ENCODE peak calls at places on chromosomes 11 and 22, in six cellular contexts. One of them, this sample, is unnamed.

GRCh38 chr22:39368402-39368801 is 18.6 kb downstream of the SYNGR1 start:
- DNase-seq in HCT116: no peak
- DNase-seq in GM23338: no peak
- DNase-seq in fibroblast of lung: no peak
- DNase-seq in hepatocyte: no peak
- DNase-seq in H1: no peak
- DNase-seq in this sample: no peak

GRCh38 chr11:44564198-44564597 is 1.3 kb upstream of the CD82 start:
- DNase-seq in HCT116: no peak
- DNase-seq in GM23338: no peak
- DNase-seq in fibroblast of lung: no peak
- DNase-seq in hepatocyte: peak; percentile 42
- DNase-seq in H1: no peak
- DNase-seq in this sample: no peak

GRCh38 chr11:88569342-88569741 is 231.8 kb upstream of the CTSC start:
- DNase-seq in HCT116: no peak
- DNase-seq in GM23338: no peak
- DNase-seq in fibroblast of lung: no peak
- DNase-seq in hepatocyte: no peak
- DNase-seq in H1: no peak
- DNase-seq in this sample: no peak

GRCh38 chr22:43812890-43813289 is 785 bp upstream of the EFCAB6 start:
- DNase-seq in HCT116: no peak
- DNase-seq in GM23338: no peak
- DNase-seq in fibroblast of lung: no peak
- DNase-seq in hepatocyte: no peak
- DNase-seq in H1: no peak
- DNase-seq in this sample: no peak

GRCh38 chr11:29300441-29300840 is 716.4 kb downstream of the KCNA4 start:
- DNase-seq in HCT116: no peak
- DNase-seq in GM23338: peak; percentile 37
- DNase-seq in fibroblast of lung: peak; percentile 30
- DNase-seq in hepatocyte: no peak
- DNase-seq in H1: no peak
- DNase-seq in this sample: no peak

GRCh38 chr11:42462558-42463310 is 849.1 kb upstream of the API5 start:
- DNase-seq in HCT116: no peak
- DNase-seq in GM23338: no peak
- DNase-seq in fibroblast of lung: no peak
- DNase-seq in hepatocyte: no peak
- DNase-seq in H1: no peak
- DNase-seq in this sample: no peak

GRCh38 chr11:68038718-68039525 is at the start of gene TCIRG1:
- DNase-seq in HCT116: peak; percentile 49
- DNase-seq in GM23338: peak; percentile 83
- DNase-seq in fibroblast of lung: peak; percentile 78
- DNase-seq in hepatocyte: peak; percentile 88
- DNase-seq in H1: peak; percentile 77
- DNase-seq in this sample: peak; percentile 80

GRCh38 chr11:60974726-60975125 is 3.2 kb downstream of the CD6 start:
- DNase-seq in HCT116: no peak
- DNase-seq in GM23338: no peak
- DNase-seq in fibroblast of lung: no peak
- DNase-seq in hepatocyte: no peak
- DNase-seq in H1: no peak
- DNase-seq in this sample: no peak

GRCh38 chr11:3737386-3737933 is 59.9 kb downstream of the NUP98 start:
- DNase-seq in HCT116: no peak
- DNase-seq in GM23338: no peak
- DNase-seq in fibroblast of lung: no peak
- DNase-seq in hepatocyte: no peak
- DNase-seq in H1: no peak
- DNase-seq in this sample: no peak

GRCh38 chr22:38272373-38273134 is at the start of gene TMEM184B:
- DNase-seq in HCT116: peak; percentile 18
- DNase-seq in GM23338: peak; percentile 82
- DNase-seq in fibroblast of lung: peak; percentile 66
- DNase-seq in hepatocyte: peak; percentile 93
- DNase-seq in H1: peak; percentile 88
- DNase-seq in this sample: peak; percentile 86

GRCh38 chr11:116576523-116576922 is 196.3 kb downstream of the BUD13 start:
- DNase-seq in HCT116: no peak
- DNase-seq in GM23338: no peak
- DNase-seq in fibroblast of lung: no peak
- DNase-seq in hepatocyte: no peak
- DNase-seq in H1: no peak
- DNase-seq in this sample: no peak

GRCh38 chr11:10050561-10050960 is 243.5 kb downstream of the SBF2 start:
- DNase-seq in HCT116: no peak
- DNase-seq in GM23338: no peak
- DNase-seq in fibroblast of lung: no peak
- DNase-seq in hepatocyte: peak; percentile 21
- DNase-seq in H1: no peak
- DNase-seq in this sample: peak; percentile 82

GRCh38 chr11:74019860-74020259 is 11.0 kb upstream of the UCP3 start:
- DNase-seq in HCT116: no peak
- DNase-seq in GM23338: no peak
- DNase-seq in fibroblast of lung: no peak
- DNase-seq in hepatocyte: no peak
- DNase-seq in H1: no peak
- DNase-seq in this sample: no peak

GRCh38 chr22:49866134-49866533 is 12.5 kb downstream of the ZBED4 start:
- DNase-seq in HCT116: no peak
- DNase-seq in GM23338: no peak
- DNase-seq in fibroblast of lung: no peak
- DNase-seq in hepatocyte: no peak
- DNase-seq in H1: no peak
- DNase-seq in this sample: no peak

GRCh38 chr11:102940714-102941588 is 14.6 kb downstream of the MMP13 start:
- DNase-seq in HCT116: peak; percentile 70
- DNase-seq in GM23338: peak; percentile 93
- DNase-seq in fibroblast of lung: peak; percentile 76
- DNase-seq in hepatocyte: peak; percentile 84
- DNase-seq in H1: no peak
- DNase-seq in this sample: peak; percentile 43

GRCh38 chr22:25475554-25476022 is 88.9 kb upstream of the GRK3 start:
- DNase-seq in HCT116: no peak
- DNase-seq in GM23338: peak; percentile 27
- DNase-seq in fibroblast of lung: peak; percentile 48
- DNase-seq in hepatocyte: peak; percentile 58
- DNase-seq in H1: no peak
- DNase-seq in this sample: no peak

GRCh38 chr11:95338430-95338991 is 107.5 kb upstream of the SESN3 start:
- DNase-seq in HCT116: no peak
- DNase-seq in GM23338: peak; percentile 51
- DNase-seq in fibroblast of lung: peak; percentile 91
- DNase-seq in hepatocyte: peak; percentile 91
- DNase-seq in H1: peak; percentile 55
- DNase-seq in this sample: no peak

DNA sequence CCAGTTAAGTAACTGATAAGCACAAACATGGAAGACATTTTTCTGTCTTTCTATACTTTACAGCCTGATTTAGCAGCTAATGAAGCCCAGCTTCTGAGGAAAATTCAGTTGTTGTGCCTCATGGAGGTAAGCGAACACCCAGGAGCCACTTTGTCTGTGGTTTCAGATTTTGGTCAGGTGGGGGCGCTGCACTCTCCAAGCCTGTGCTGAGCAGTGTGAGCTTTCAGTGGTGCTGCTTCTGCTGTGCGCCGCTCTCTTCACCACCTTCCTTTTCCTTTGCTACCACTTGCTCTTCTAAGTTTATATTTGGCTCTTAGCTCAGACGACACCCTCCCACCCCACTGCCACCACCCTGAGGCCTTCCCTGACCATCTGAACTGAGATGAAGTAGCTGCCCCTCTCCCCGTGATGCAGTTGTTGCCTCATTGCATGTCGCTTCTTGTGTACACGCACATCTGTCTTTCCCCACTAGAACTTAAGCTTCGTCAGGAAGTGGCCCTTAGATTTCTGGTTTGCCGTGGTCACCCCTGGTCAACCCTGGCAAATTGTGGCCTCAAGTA is 14.0 kb downstream of the PSMD13 start:
- DNase-seq in HCT116: no peak
- DNase-seq in GM23338: peak; percentile 85
- DNase-seq in fibroblast of lung: peak; percentile 59
- DNase-seq in hepatocyte: peak; percentile 67
- DNase-seq in H1: peak; percentile 94
- DNase-seq in this sample: peak; percentile 51
- TF ChIP-seq CTCF in HCT116: peak; percentile 66
- TF ChIP-seq CTCF in GM23338: peak; percentile 89
- TF ChIP-seq CTCF in fibroblast of lung: peak; percentile 64
- TF ChIP-seq CTCF in hepatocyte: peak; percentile 61
- TF ChIP-seq CTCF in H1: peak; percentile 82
- TF ChIP-seq CTCF in this sample: peak; percentile 67

DNA sequence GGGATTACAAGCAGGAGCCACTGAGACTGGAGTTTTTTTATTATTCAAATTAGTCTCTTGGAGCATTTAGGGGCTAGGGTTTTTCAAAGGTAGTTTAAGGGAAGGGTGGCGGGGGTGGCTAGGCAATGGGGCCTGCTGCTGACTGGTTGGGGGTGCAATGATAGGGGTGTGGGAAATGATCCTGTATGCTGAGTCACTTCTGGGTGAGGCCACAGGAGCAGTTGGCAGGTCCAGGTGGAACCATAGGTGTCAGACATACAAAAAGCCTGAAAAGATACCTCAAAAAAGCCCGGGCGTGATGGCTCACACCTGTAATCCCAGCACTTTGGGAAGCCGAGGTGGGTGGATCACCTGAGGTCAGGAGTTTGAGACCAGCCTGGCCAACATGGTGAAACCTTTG is 13.7 kb downstream of the MTFP1 start:
- DNase-seq in HCT116: no peak
- DNase-seq in GM23338: no peak
- DNase-seq in fibroblast of lung: no peak
- DNase-seq in hepatocyte: no peak
- DNase-seq in H1: no peak
- DNase-seq in this sample: no peak
- H3K27me3 ChIP-seq in HCT116: no peaks in the 10 kb centered on the region
- H3K27me3 ChIP-seq in GM23338: no peaks in the 10 kb centered on the region
- H3K27me3 ChIP-seq in fibroblast of lung: no peaks in the 10 kb centered on the region
- H3K27me3 ChIP-seq in hepatocyte: no peaks in the 10 kb centered on the region
- H3K27me3 ChIP-seq in H1: no peaks in the 10 kb centered on the region
- H3K27me3 ChIP-seq in this sample: no peaks in the 10 kb centered on the region

DNA sequence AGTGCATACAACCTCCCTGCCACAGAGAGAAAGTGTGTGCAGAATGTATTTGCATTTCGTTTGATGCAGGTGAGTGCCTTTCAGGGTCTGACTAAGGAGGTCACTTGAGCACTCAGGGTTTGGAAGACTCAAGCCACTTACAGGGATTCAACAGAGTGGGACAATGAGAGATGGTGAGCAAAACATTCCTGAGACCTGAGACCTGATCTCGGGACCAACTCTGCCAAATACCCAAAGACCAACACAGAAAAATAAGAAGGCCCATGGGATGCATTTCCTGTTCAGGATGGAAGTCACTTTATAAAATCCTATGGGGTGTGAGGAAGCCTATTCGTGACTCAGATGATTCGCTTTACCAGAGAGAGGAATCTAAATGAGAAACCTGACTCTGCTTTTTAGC is 65.2 kb upstream of the LARGE1 start:
- DNase-seq in HCT116: no peak
- DNase-seq in GM23338: no peak
- DNase-seq in fibroblast of lung: no peak
- DNase-seq in hepatocyte: no peak
- DNase-seq in H1: no peak
- DNase-seq in this sample: no peak
- TF ChIP-seq EZH2 in HCT116: no peak
- TF ChIP-seq EZH2 in GM23338: no peak
- TF ChIP-seq EZH2 in fibroblast of lung: no peak
- TF ChIP-seq EZH2 in hepatocyte: no peak
- TF ChIP-seq EZH2 in H1: no peak
- TF ChIP-seq EZH2 in this sample: no peak

GRCh38 chr22:16987822-16988221 is 20.2 kb downstream of the GAB4 start:
- DNase-seq in HCT116: no peak
- DNase-seq in GM23338: no peak
- DNase-seq in fibroblast of lung: no peak
- DNase-seq in hepatocyte: no peak
- DNase-seq in H1: no peak
- DNase-seq in this sample: no peak
- TF ChIP-seq CTCF in HCT116: no peak
- TF ChIP-seq CTCF in GM23338: no peak
- TF ChIP-seq CTCF in fibroblast of lung: no peak
- TF ChIP-seq CTCF in hepatocyte: no peak
- TF ChIP-seq CTCF in H1: no peak
- TF ChIP-seq CTCF in this sample: no peak

DNA sequence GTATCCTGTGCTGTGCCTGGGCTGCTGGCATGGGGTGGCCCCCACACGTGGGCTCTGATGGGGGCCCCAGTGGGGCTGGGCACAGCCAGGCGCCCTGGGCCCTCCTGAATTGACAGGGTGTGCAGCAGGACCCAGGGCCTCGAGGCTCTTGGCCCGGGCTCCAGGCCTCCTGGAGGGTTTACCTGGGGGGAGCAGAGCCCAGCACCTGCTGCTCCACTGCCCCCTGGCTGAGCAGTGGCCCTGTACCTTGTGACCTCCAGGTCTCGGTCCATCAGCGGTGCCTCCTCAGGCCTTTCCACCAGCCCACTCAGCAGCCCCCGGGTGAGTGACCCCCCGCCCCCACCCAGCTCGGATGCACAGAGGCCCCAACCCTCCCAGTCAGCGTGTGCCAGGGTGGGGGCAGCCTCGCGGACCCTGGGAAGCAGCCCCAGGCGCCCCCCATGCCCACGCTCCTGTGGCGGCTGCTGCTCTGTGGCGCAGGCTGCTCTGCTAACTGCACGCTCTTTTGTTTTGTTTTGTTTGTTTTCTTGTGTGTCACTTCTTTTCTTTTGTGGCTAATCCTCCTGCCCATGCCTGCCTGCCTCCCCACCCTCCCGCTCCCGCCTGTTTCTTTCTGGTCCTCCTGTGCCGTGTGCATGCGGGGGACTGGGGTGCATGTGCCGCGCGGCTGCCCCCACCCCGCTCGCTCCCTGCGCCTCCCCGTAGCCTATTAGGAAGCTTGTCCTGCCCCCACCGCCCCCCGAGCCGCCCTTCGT is 36.9 kb downstream of the MOB2 start:
- DNase-seq in HCT116: no peak
- DNase-seq in GM23338: no peak
- DNase-seq in fibroblast of lung: no peak
- DNase-seq in hepatocyte: no peak
- DNase-seq in H1: no peak
- DNase-seq in this sample: no peak
- H3K27me3 ChIP-seq in HCT116: no peaks in the 10 kb centered on the region
- H3K27me3 ChIP-seq in GM23338: no peaks in the 10 kb centered on the region
- H3K27me3 ChIP-seq in fibroblast of lung: no peaks in the 10 kb centered on the region
- H3K27me3 ChIP-seq in hepatocyte: no peaks in the 10 kb centered on the region
- H3K27me3 ChIP-seq in H1: no peaks in the 10 kb centered on the region
- H3K27me3 ChIP-seq in this sample: no peaks in the 10 kb centered on the region

GRCh38 chr11:69985654-69986420 is 92.3 kb upstream of the ANO1 start:
- DNase-seq in HCT116: no peak
- DNase-seq in GM23338: peak; percentile 39
- DNase-seq in fibroblast of lung: no peak
- DNase-seq in hepatocyte: peak; percentile 45
- DNase-seq in H1: peak; percentile 67
- DNase-seq in this sample: no peak
- TF ChIP-seq EZH2 in HCT116: no peak
- TF ChIP-seq EZH2 in GM23338: peak; percentile 43
- TF ChIP-seq EZH2 in fibroblast of lung: peak; percentile 69
- TF ChIP-seq EZH2 in hepatocyte: no peak
- TF ChIP-seq EZH2 in H1: peak; percentile 69
- TF ChIP-seq EZH2 in this sample: no peak